ENCODE peak calls at places on chromosome 6, in six cellular contexts. A is NCI-H1092, W is upper lobe of right lung, I is suprapubic skin, J is SK-N-SH, P is M059J. C is an unnamed sample.

GRCh38 chr6:52512199-52512598 is 64.7 kb downstream of the TRAM2 start:
- DNase-seq in W (no peak), A (no peak), I (no peak), J (no peak), P (peak; percentile 92), C (no peak)

GRCh38 chr6:37860226-37860839 is 40.8 kb downstream of the ZFAND3 start:
- DNase-seq in P (peak; percentile 63), J (peak; percentile 31), A (no peak), I (no peak), W (no peak), C (no peak)

GRCh38 chr6:152166897-152167296 is 359.4 kb downstream of the ESR1 start:
- DNase-seq in J (no peak), W (no peak), A (no peak), I (no peak), P (no peak), C (no peak)

GRCh38 chr6:11183761-11184362 is 48.6 kb downstream of the NEDD9 start:
- DNase-seq in I (no peak), P (no peak), A (no peak), W (no peak), J (no peak), C (no peak)

GRCh38 chr6:2875840-2876207 is 27.3 kb downstream of the SERPINB9 start:
- DNase-seq in P (peak; percentile 47), A (no peak), J (peak; percentile 70), I (no peak), W (peak; percentile 78), C (no peak)

GRCh38 chr6:150684715-150685459 is 85.2 kb downstream of the PLEKHG1 start:
- DNase-seq in P (no peak), J (no peak), I (no peak), A (no peak), W (no peak), C (no peak)

GRCh38 chr6:25404693-25405169 is 125.6 kb downstream of the CARMIL1 start:
- DNase-seq in I (no peak), A (no peak), P (no peak), J (no peak), W (no peak), C (no peak)

GRCh38 chr6:1596088-1596852 is 13.4 kb upstream of the FOXC1 start:
- DNase-seq in A (no peak), J (peak; percentile 91), W (peak; percentile 79), P (peak; percentile 49), I (no peak), C (peak; percentile 33)

GRCh38 chr6:124487778-124488431 is 474.3 kb upstream of the RNF217 start:
- DNase-seq in A (no peak), P (peak; percentile 93), I (no peak), W (no peak), J (no peak), C (no peak)

GRCh38 chr6:43506667-43507471 is 3.3 kb downstream of the LRRC73 start:
- DNase-seq in A (peak; percentile 75), I (peak; percentile 85), J (peak; percentile 89), P (peak; percentile 80), W (peak; percentile 76), C (peak; percentile 19)

GRCh38 chr6:40506956-40507355 is 80.2 kb downstream of the LRFN2 start:
- DNase-seq in I (no peak), J (no peak), W (no peak), A (no peak), P (peak; percentile 41), C (peak; percentile 58)

GRCh38 chr6:43833223-43833995 is 63.4 kb downstream of the VEGFA start:
- DNase-seq in A (no peak), I (no peak), W (no peak), J (peak; percentile 61), P (peak; percentile 90), C (no peak)